ENCODE peak calls at places on chromosomes 3 and 15, in five cellular contexts. One of them, this sample, is unnamed.
A peak's percentile ranks its signal among the peaks of the same experiment; 100 is the strongest.

GRCh38 chr3:45950686-45951600 is 7.7 kb downstream of the CXCR6 start:
- DNase-seq in KG1: no peak
- DNase-seq in NCI-H146: no peak
- DNase-seq in HT-29: no peak
- DNase-seq in cardiac fibroblast: no peak
- DNase-seq in this sample: no peak

GRCh38 chr15:53840681-53841080 is 81.2 kb upstream of the WDR72 start:
- DNase-seq in KG1: no peak
- DNase-seq in NCI-H146: no peak
- DNase-seq in HT-29: no peak
- DNase-seq in cardiac fibroblast: no peak
- DNase-seq in this sample: no peak

GRCh38 chr3:77526573-77526972 is 486.7 kb downstream of the ROBO2 start:
- DNase-seq in KG1: no peak
- DNase-seq in HT-29: no peak
- DNase-seq in cardiac fibroblast: no peak
- DNase-seq in NCI-H146: no peak
- DNase-seq in this sample: no peak

GRCh38 chr3:124084398-124084881 is 92.5 kb upstream of the ROPN1 start:
- DNase-seq in HT-29: no peak
- DNase-seq in cardiac fibroblast: no peak
- DNase-seq in NCI-H146: no peak
- DNase-seq in KG1: no peak
- DNase-seq in this sample: no peak

GRCh38 chr3:51974963-51975856 is at the start of gene ABHD14A:
- DNase-seq in HT-29: peak; percentile 41
- DNase-seq in cardiac fibroblast: peak; percentile 74
- DNase-seq in KG1: peak; percentile 44
- DNase-seq in NCI-H146: peak; percentile 61
- DNase-seq in this sample: no peak

GRCh38 chr3:116302087-116302747 is 143.1 kb downstream of the LSAMP start:
- DNase-seq in NCI-H146: no peak
- DNase-seq in HT-29: no peak
- DNase-seq in KG1: no peak
- DNase-seq in cardiac fibroblast: peak; percentile 25
- DNase-seq in this sample: peak; percentile 9

GRCh38 chr3:17891139-17891850 is 148.9 kb upstream of the TBC1D5 start:
- DNase-seq in HT-29: peak; percentile 6
- DNase-seq in cardiac fibroblast: peak; percentile 5
- DNase-seq in NCI-H146: no peak
- DNase-seq in KG1: no peak
- DNase-seq in this sample: peak; percentile 15

GRCh38 chr3:2540115-2540514 is 441.4 kb downstream of the CNTN4 start:
- DNase-seq in cardiac fibroblast: no peak
- DNase-seq in HT-29: no peak
- DNase-seq in NCI-H146: no peak
- DNase-seq in KG1: no peak
- DNase-seq in this sample: no peak

GRCh38 chr15:100111103-100112060 is 230.4 kb downstream of the ADAMTS17 start:
- DNase-seq in NCI-H146: peak; percentile 73
- DNase-seq in KG1: no peak
- DNase-seq in cardiac fibroblast: peak; percentile 91
- DNase-seq in HT-29: peak; percentile 63
- DNase-seq in this sample: peak; percentile 34

GRCh38 chr15:41790756-41791546 is 16.7 kb downstream of the MAPKBP1 start:
- DNase-seq in KG1: no peak
- DNase-seq in HT-29: peak; percentile 49
- DNase-seq in NCI-H146: no peak
- DNase-seq in cardiac fibroblast: peak; percentile 78
- DNase-seq in this sample: no peak

GRCh38 chr3:73203633-73204032 is 142.2 kb downstream of the EBLN2 start:
- DNase-seq in HT-29: no peak
- DNase-seq in cardiac fibroblast: no peak
- DNase-seq in NCI-H146: no peak
- DNase-seq in KG1: no peak
- DNase-seq in this sample: no peak

GRCh38 chr3:119084371-119085069 is 49.9 kb upstream of the IGSF11 start:
- DNase-seq in KG1: no peak
- DNase-seq in cardiac fibroblast: no peak
- DNase-seq in HT-29: no peak
- DNase-seq in NCI-H146: no peak
- DNase-seq in this sample: no peak

GRCh38 chr3:57154470-57154869 is 10.7 kb downstream of the IL17RD start:
- DNase-seq in KG1: no peak
- DNase-seq in HT-29: no peak
- DNase-seq in cardiac fibroblast: no peak
- DNase-seq in NCI-H146: no peak
- DNase-seq in this sample: no peak

GRCh38 chr3:160092760-160093159 is 104.1 kb downstream of the IL12A start:
- DNase-seq in HT-29: no peak
- DNase-seq in cardiac fibroblast: no peak
- DNase-seq in NCI-H146: no peak
- DNase-seq in KG1: no peak
- DNase-seq in this sample: no peak

GRCh38 chr3:31634485-31634884 is 101.8 kb downstream of the STT3B start:
- DNase-seq in NCI-H146: no peak
- DNase-seq in cardiac fibroblast: peak; percentile 5
- DNase-seq in KG1: no peak
- DNase-seq in HT-29: no peak
- DNase-seq in this sample: no peak

GRCh38 chr3:89954135-89954534 is 846.7 kb downstream of the EPHA3 start:
- DNase-seq in NCI-H146: no peak
- DNase-seq in HT-29: no peak
- DNase-seq in cardiac fibroblast: no peak
- DNase-seq in KG1: no peak
- DNase-seq in this sample: no peak

GRCh38 chr3:146503459-146504202 is 34.3 kb upstream of the PLSCR2 start:
- DNase-seq in HT-29: peak; percentile 91
- DNase-seq in KG1: no peak
- DNase-seq in NCI-H146: no peak
- DNase-seq in cardiac fibroblast: peak; percentile 86
- DNase-seq in this sample: peak; percentile 95